ENCODE peak calls at places on chromosomes 13 and 19, in eight cellular contexts. W, S, B, X, C, P, M and N are unnamed samples.
A peak's percentile ranks its signal among the peaks of the same experiment; 100 is the strongest.

GRCh38 chr13:40271511-40271910 is 394.9 kb downstream of the FOXO1 start:
- DNase-seq in W (no peak), S (no peak), B (no peak), X (no peak), C (no peak), P (peak; percentile 19), M (no peak), N (peak; percentile 27)

GRCh38 chr19:7748756-7749155 is 1.4 kb upstream of the CD209 start:
- DNase-seq in W (peak; percentile 16), S (peak; percentile 13), B (no peak), X (no peak), C (peak; percentile 11), P (no peak), M (no peak), N (no peak)

GRCh38 chr13:114259374-114259773 is 22.0 kb upstream of the UPF3A start:
- DNase-seq in W (no peak), S (no peak), B (no peak), X (no peak), C (no peak), P (no peak), M (no peak), N (no peak)

GRCh38 chr13:24192036-24192810 is 31.7 kb downstream of the SPATA13 start:
- DNase-seq in W (no peak), S (no peak), B (no peak), X (no peak), C (no peak), P (no peak), M (no peak), N (no peak)

GRCh38 chr13:27463500-27463899 is 13.1 kb upstream of the MTIF3 start:
- DNase-seq in W (no peak), S (no peak), B (no peak), X (no peak), C (no peak), P (no peak), M (no peak), N (no peak)

GRCh38 chr19:30651691-30652090 is 279.5 kb downstream of the ZNF536 start:
- DNase-seq in W (no peak), S (no peak), B (no peak), X (no peak), C (no peak), P (no peak), M (no peak), N (no peak)

GRCh38 chr19:40613669-40614594 is 12.8 kb downstream of the LTBP4 start:
- DNase-seq in W (peak; percentile 62), S (peak; percentile 79), B (peak; percentile 84), X (peak; percentile 79), C (no peak), P (no peak), M (no peak), N (peak; percentile 91)

GRCh38 chr19:41849067-41849466 is 4.2 kb downstream of the DMRTC2 start:
- DNase-seq in W (no peak), S (no peak), B (no peak), X (no peak), C (no peak), P (no peak), M (no peak), N (no peak)